ENCODE peak calls at places on chromosome 14, in five cellular contexts. L is chondrocyte; F is activated CD8-positive, alpha-beta T cell treated with anti-CD3 and anti-CD28 coated beads for 36 hours; A is endothelial cell; W is left ventricle myocardium inferior. P is an unnamed sample.

GRCh38 chr14:24670594-24670993 is 36.6 kb upstream of the GZMB start:
- DNase-seq in L (no peak), F (peak; percentile 89), A (no peak), W (no peak), P (no peak)

GRCh38 chr14:102941419-102942011 is 19.1 kb downstream of the AMN start:
- DNase-seq in L (no peak), F (no peak), A (no peak), W (no peak), P (no peak)

GRCh38 chr14:99968156-99968920 is 96.9 kb upstream of the EVL start:
- DNase-seq in L (no peak), F (no peak), A (no peak), W (no peak), P (no peak)

GRCh38 chr14:22432348-22432976 is 156.6 kb downstream of the DAD1 start:
- DNase-seq in L (no peak), F (no peak), A (no peak), W (no peak), P (no peak)

GRCh38 chr14:91331761-91332447 is 85.7 kb downstream of the CCDC88C start:
- DNase-seq in L (no peak), F (no peak), A (no peak), W (peak; percentile 45), P (no peak)

GRCh38 chr14:24289649-24290283 is 9.8 kb downstream of the DHRS1 start:
- DNase-seq in L (no peak), F (peak; percentile 91), A (no peak), W (no peak), P (no peak)

GRCh38 chr14:55116246-55117030 is 12.6 kb upstream of the LGALS3 start:
- DNase-seq in L (no peak), F (no peak), A (no peak), W (no peak), P (no peak)

GRCh38 chr14:106268013-106268727 is 741.8 kb downstream of the TMEM121 start:
- DNase-seq in L (no peak), F (peak; percentile 85), A (no peak), W (no peak), P (no peak)

GRCh38 chr14:102293784-102294183 is 11.2 kb downstream of the MOK start:
- DNase-seq in L (no peak), F (no peak), A (no peak), W (no peak), P (no peak)

GRCh38 chr14:40842816-40843215 is 763.9 kb upstream of the LRFN5 start:
- DNase-seq in L (no peak), F (no peak), A (no peak), W (no peak), P (no peak)

GRCh38 chr14:72527591-72527990 is 366.3 kb downstream of the DPF3 start:
- DNase-seq in L (no peak), F (no peak), A (no peak), W (no peak), P (no peak)

GRCh38 chr14:100900837-100901390 is 2.6 kb downstream of the RTL1 start:
- DNase-seq in L (peak; percentile 69), F (peak; percentile 44), A (peak; percentile 84), W (no peak), P (no peak)

GRCh38 chr14:88007608-88008007 is 2.7 kb downstream of the GPR65 start:
- DNase-seq in L (no peak), F (no peak), A (no peak), W (no peak), P (no peak)

GRCh38 chr14:26113930-26114329 is 483.9 kb downstream of the NOVA1 start:
- DNase-seq in L (no peak), F (no peak), A (no peak), W (no peak), P (no peak)

GRCh38 chr14:44626423-44626822 is 119.3 kb upstream of the FSCB start:
- DNase-seq in L (no peak), F (no peak), A (no peak), W (no peak), P (no peak)

GRCh38 chr14:62743118-62743517 is 302.1 kb downstream of the KCNH5 start:
- DNase-seq in L (no peak), F (no peak), A (no peak), W (no peak), P (no peak)

GRCh38 chr14:92493024-92493423 is 20.6 kb upstream of the RIN3 start:
- DNase-seq in L (no peak), F (no peak), A (no peak), W (no peak), P (peak; percentile 16)

GRCh38 chr14:65224799-65225198 is 122.5 kb upstream of the MAX start:
- DNase-seq in L (no peak), F (no peak), A (no peak), W (no peak), P (no peak)

GRCh38 chr14:71780075-71780474 is 152.2 kb upstream of the RGS6 start:
- DNase-seq in L (no peak), F (no peak), A (peak; percentile 18), W (no peak), P (no peak)

GRCh38 chr14:105180598-105181528 is at the start of gene NUDT14:
- DNase-seq in L (no peak), F (peak; percentile 86), A (peak; percentile 78), W (peak; percentile 66), P (peak; percentile 78)

GRCh38 chr14:92615451-92615850 is 101.9 kb downstream of the RIN3 start:
- DNase-seq in L (no peak), F (peak; percentile 89), A (no peak), W (no peak), P (no peak)

GRCh38 chr14:61260939-61261776 is 20.0 kb downstream of the TMEM30B start:
- DNase-seq in L (no peak), F (peak; percentile 9), A (no peak), W (no peak), P (no peak)

GRCh38 chr14:32497233-32497632 is 168.1 kb downstream of the AKAP6 start:
- DNase-seq in L (no peak), F (no peak), A (no peak), W (no peak), P (no peak)

GRCh38 chr14:36655054-36655381 is 6.6 kb upstream of the PAX9 start:
- DNase-seq in L (no peak), F (no peak), A (no peak), W (no peak), P (no peak)

GRCh38 chr14:101775756-101776292 is 14.3 kb downstream of the PPP2R5C start:
- DNase-seq in L (no peak), F (no peak), A (no peak), W (no peak), P (no peak)

GRCh38 chr14:38336298-38336697 is 80.4 kb upstream of the CLEC14A start:
- DNase-seq in L (no peak), F (no peak), A (no peak), W (no peak), P (no peak)

GRCh38 chr14:77076118-77076631 is 21.9 kb upstream of the CIPC start:
- DNase-seq in L (no peak), F (no peak), A (peak; percentile 69), W (peak; percentile 86), P (no peak)

GRCh38 chr14:102769049-102769327 is 8.3 kb upstream of the TRAF3 start:
- DNase-seq in L (no peak), F (no peak), A (no peak), W (no peak), P (no peak)

GRCh38 chr14:100446572-100446971 is 123.4 kb downstream of the SLC25A47 start:
- DNase-seq in L (no peak), F (peak; percentile 52), A (no peak), W (no peak), P (no peak)

GRCh38 chr14:82070753-82071152 is 537.1 kb upstream of the SEL1L start:
- DNase-seq in L (no peak), F (no peak), A (no peak), W (no peak), P (no peak)

GRCh38 chr14:70652871-70653270 is 11.2 kb downstream of the TTC9 start:
- DNase-seq in L (no peak), F (no peak), A (no peak), W (no peak), P (no peak)

GRCh38 chr14:21258194-21258888 is 10.9 kb downstream of the HNRNPC start:
- DNase-seq in L (peak; percentile 12), F (no peak), A (no peak), W (no peak), P (no peak)

DNA sequence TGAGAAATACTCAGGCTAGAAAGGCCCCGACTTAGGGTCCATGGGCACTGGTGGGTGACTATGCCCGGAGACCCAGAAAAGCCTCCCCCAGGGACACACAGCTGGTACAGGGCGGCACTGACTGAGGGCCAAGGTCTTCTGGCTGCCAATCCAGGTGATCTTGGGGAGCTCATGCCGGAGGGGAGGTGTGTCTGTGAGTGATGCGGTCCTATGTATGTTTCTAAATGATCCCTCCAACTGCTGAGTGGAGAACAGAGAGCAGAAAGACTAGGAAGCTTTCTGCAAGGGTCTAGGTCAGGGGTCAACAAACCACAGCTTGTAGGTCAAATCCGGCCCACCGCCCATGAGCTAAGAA is 391 bp downstream of the SERPINA4 start:
- DNase-seq in L (no peak), F (no peak), A (no peak), W (no peak), P (no peak)
- TF ChIP-seq CTCF in L (no peak), F (no peak), A (no peak), W (no peak), P (no peak)

DNA sequence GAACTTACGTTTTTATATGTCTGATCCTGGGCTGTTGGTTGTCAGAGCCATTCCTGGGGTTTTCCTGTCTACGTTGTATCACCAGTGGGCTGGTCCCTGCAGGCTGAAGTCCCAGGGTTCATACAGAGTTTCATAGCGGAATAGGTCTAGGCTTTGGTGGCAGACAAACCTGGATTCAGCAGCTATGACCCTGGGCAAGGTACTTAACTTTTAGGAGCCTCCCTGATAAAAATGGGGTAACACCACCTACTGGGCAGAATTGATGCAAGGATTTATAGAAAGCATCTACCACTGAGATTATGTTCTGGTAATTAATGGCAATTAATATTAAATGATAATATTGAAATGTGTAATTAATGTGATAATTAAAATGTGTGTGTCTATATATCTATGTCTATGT is 141.2 kb downstream of the SYNE2 start:
- DNase-seq in L (no peak), F (peak; percentile 2), A (no peak), W (no peak), P (no peak)
- TF ChIP-seq CTCF in L (peak; percentile 66), F (peak; percentile 24), A (no peak), W (peak; percentile 42), P (peak; percentile 10)

DNA sequence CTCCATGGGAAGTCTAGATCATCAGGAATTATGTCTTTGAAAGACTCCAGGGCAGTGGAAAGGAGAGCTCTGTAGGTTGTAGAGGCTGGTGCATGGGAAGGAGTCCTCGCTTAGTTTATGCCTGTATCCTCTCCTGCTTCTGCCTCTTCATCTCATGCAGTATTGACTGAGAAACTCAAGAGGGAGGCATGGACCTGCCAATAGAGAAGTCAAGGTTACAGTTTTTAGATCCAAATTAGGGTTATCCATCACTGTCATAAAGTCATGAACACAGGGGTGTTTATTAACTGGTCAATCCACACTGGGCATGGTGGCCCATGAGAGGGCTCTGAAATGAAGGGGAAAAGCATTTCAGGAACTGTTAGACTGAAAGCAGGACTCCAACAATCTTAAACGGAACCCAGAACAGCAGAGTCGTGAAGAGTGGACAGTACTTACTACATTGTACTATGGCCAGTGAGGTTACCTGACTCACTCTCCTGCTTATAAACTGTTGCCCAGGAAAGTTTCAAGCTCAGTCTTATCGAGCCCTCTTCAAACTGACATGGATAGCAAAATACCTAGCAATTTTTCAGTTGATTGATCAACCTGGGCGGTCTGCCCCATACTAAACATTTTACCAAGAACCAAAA is 30.1 kb upstream of the DHRS7 start:
- DNase-seq in L (no peak), F (no peak), A (no peak), W (no peak), P (no peak)
- TF ChIP-seq CTCF in L (peak; percentile 49), F (no peak), A (no peak), W (peak; percentile 54), P (no peak)

GRCh38 chr14:57884175-57884574 is 18.3 kb upstream of the SLC35F4 start:
- DNase-seq in L (no peak), F (no peak), A (no peak), W (no peak), P (no peak)
- TF ChIP-seq CTCF in L (peak; percentile 65), F (no peak), A (peak; percentile 25), W (peak; percentile 19), P (peak; percentile 57)

P was measured in mesothelial cell of epicardium.